ENCODE peak calls at places on chromosome 11, in nine cellular contexts. D is astrocyte of the spinal cord; B is NCI-H82; W is caudate nucleus; F is ELF-1; L is stimulated activated CD4-positive, alpha-beta T cell treated with anti-CD3 and anti-CD28 coated beads, Interleukin-4, amount 100 ng/mL, for 48 hours; C is naive thymus-derived CD4-positive, alpha-beta T cell; R is NCI-H1436; P is HTR-8/SVneo. X is an unnamed sample.

GRCh38 chr11:67015048-67015447 is 7.9 kb upstream of the SYT12 start:
- DNase-seq in D (no peak), B (no peak), W (no peak), F (no peak), L (no peak), C (no peak), R (no peak), P (no peak), X (no peak)

GRCh38 chr11:75518204-75518549 is 7.6 kb downstream of the GDPD5 start:
- DNase-seq in D (no peak), B (no peak), W (no peak), F (no peak), L (no peak), C (no peak), R (no peak), P (no peak), X (no peak)

GRCh38 chr11:45180888-45181594 is 34.6 kb downstream of the PRDM11 start:
- DNase-seq in D (peak; percentile 35), B (peak; percentile 48), W (no peak), F (peak; percentile 37), L (no peak), C (no peak), R (no peak), P (peak; percentile 90), X (peak; percentile 30)

GRCh38 chr11:33500865-33501479 is 199.7 kb downstream of the C11orf91 start:
- DNase-seq in D (peak; percentile 63), B (no peak), W (no peak), F (no peak), L (no peak), C (no peak), R (no peak), P (peak; percentile 21), X (no peak)

GRCh38 chr11:69293819-69294505 is at the start of gene MYEOV:
- DNase-seq in D (peak; percentile 47), B (peak; percentile 29), W (no peak), F (peak; percentile 76), L (peak; percentile 42), C (no peak), R (no peak), P (no peak), X (no peak)

GRCh38 chr11:117819096-117820040 is 5.2 kb downstream of the FXYD2 start:
- DNase-seq in D (peak; percentile 71), B (peak; percentile 88), W (peak; percentile 11), F (peak; percentile 92), L (no peak), C (no peak), R (peak; percentile 42), P (peak; percentile 40), X (no peak)

GRCh38 chr11:75281469-75282095 is 41.0 kb downstream of the TPBGL start:
- DNase-seq in D (no peak), B (no peak), W (no peak), F (no peak), L (no peak), C (no peak), R (no peak), P (no peak), X (no peak)

GRCh38 chr11:116548286-116548685 is 224.5 kb downstream of the BUD13 start:
- DNase-seq in D (no peak), B (no peak), W (no peak), F (no peak), L (no peak), C (no peak), R (no peak), P (no peak), X (no peak)

GRCh38 chr11:68012843-68013610 is 2.9 kb downstream of the ALDH3B1 start:
- DNase-seq in D (peak; percentile 97), B (no peak), W (peak; percentile 20), F (peak; percentile 64), L (no peak), C (no peak), R (no peak), P (peak; percentile 97), X (no peak)

GRCh38 chr11:117462848-117463247 is 135.2 kb downstream of the CEP164 start:
- DNase-seq in D (no peak), B (no peak), W (no peak), F (no peak), L (no peak), C (no peak), R (no peak), P (no peak), X (no peak)

GRCh38 chr11:33515347-33515746 is 185.3 kb downstream of the C11orf91 start:
- DNase-seq in D (peak; percentile 18), B (no peak), W (no peak), F (no peak), L (no peak), C (no peak), R (no peak), P (no peak), X (no peak)

GRCh38 chr11:26286472-26287066 is 45.4 kb upstream of the ANO3 start:
- DNase-seq in D (peak; percentile 39), B (peak; percentile 72), W (no peak), F (peak; percentile 6), L (no peak), C (no peak), R (no peak), P (peak; percentile 21), X (no peak)

GRCh38 chr11:114762437-114762836 is 84.1 kb downstream of the NXPE2 start:
- DNase-seq in D (peak; percentile 62), B (peak; percentile 80), W (no peak), F (peak; percentile 71), L (no peak), C (no peak), R (no peak), P (peak; percentile 60), X (no peak)

GRCh38 chr11:34819740-34820482 is 96.3 kb downstream of the APIP start:
- DNase-seq in D (no peak), B (no peak), W (no peak), F (no peak), L (no peak), C (no peak), R (no peak), P (no peak), X (no peak)

GRCh38 chr11:95877288-95877687 is 46.6 kb downstream of the MTMR2 start:
- DNase-seq in D (peak; percentile 99), B (no peak), W (no peak), F (no peak), L (no peak), C (no peak), R (no peak), P (peak; percentile 6), X (no peak)

GRCh38 chr11:76808996-76809395 is 25.8 kb downstream of the TSKU start:
- DNase-seq in D (no peak), B (no peak), W (no peak), F (no peak), L (no peak), C (no peak), R (no peak), P (no peak), X (no peak)

GRCh38 chr11:12441081-12441801 is 63.9 kb downstream of the PARVA start:
- DNase-seq in D (peak; percentile 68), B (peak; percentile 91), W (no peak), F (no peak), L (no peak), C (no peak), R (no peak), P (no peak), X (no peak)

GRCh38 chr11:122365545-122366380 is 249.7 kb upstream of the BLID start:
- DNase-seq in D (no peak), B (no peak), W (no peak), F (no peak), L (no peak), C (no peak), R (no peak), P (no peak), X (no peak)

GRCh38 chr11:34977039-34977906 is 60.9 kb downstream of the PDHX start:
- DNase-seq in D (peak; percentile 62), B (no peak), W (no peak), F (no peak), L (no peak), C (no peak), R (no peak), P (peak; percentile 48), X (no peak)

GRCh38 chr11:61793084-61793828 is 545 bp downstream of the FEN1 start:
- DNase-seq in D (no peak), B (no peak), W (no peak), F (no peak), L (no peak), C (no peak), R (no peak), P (no peak), X (no peak)

GRCh38 chr11:114566273-114566672 is 6.6 kb upstream of the NXPE1 start:
- DNase-seq in D (no peak), B (no peak), W (no peak), F (peak; percentile 42), L (no peak), C (no peak), R (no peak), P (no peak), X (no peak)

GRCh38 chr11:69301491-69302401 is 7.8 kb downstream of the MYEOV start:
- DNase-seq in D (peak; percentile 81), B (no peak), W (no peak), F (no peak), L (peak; percentile 19), C (no peak), R (no peak), P (peak; percentile 90), X (no peak)

GRCh38 chr11:107931206-107931605 is 3.0 kb downstream of the RAB39A start:
- DNase-seq in D (no peak), B (no peak), W (no peak), F (no peak), L (no peak), C (no peak), R (no peak), P (no peak), X (no peak)

GRCh38 chr11:73326929-73327811 is 19.1 kb downstream of the ARHGEF17 start:
- DNase-seq in D (peak; percentile 42), B (peak; percentile 22), W (no peak), F (no peak), L (no peak), C (no peak), R (no peak), P (no peak), X (no peak)

GRCh38 chr11:14386895-14387480 is 28.0 kb upstream of the RRAS2 start:
- DNase-seq in D (peak; percentile 78), B (peak; percentile 33), W (peak; percentile 67), F (peak; percentile 51), L (no peak), C (no peak), R (no peak), P (no peak), X (no peak)

GRCh38 chr11:32487270-32487669 is 51.9 kb upstream of the WT1 start:
- DNase-seq in D (no peak), B (peak; percentile 9), W (no peak), F (peak; percentile 18), L (no peak), C (no peak), R (no peak), P (no peak), X (no peak)

GRCh38 chr11:58958500-58958899 is 19.2 kb downstream of the GLYATL1 start:
- DNase-seq in D (no peak), B (peak; percentile 18), W (no peak), F (no peak), L (peak; percentile 28), C (no peak), R (no peak), P (no peak), X (peak; percentile 17)

GRCh38 chr11:27700351-27701261 is at the start of gene BDNF:
- DNase-seq in D (peak; percentile 59), B (peak; percentile 56), W (no peak), F (peak; percentile 48), L (no peak), C (no peak), R (no peak), P (no peak), X (no peak)

GRCh38 chr11:123438191-123438627 is 8.1 kb downstream of the GRAMD1B start:
- DNase-seq in D (no peak), B (peak; percentile 75), W (no peak), F (peak; percentile 97), L (no peak), C (no peak), R (no peak), P (no peak), X (no peak)

GRCh38 chr11:114257621-114258558 is 38.3 kb upstream of the NNMT start:
- DNase-seq in D (peak; percentile 25), B (peak; percentile 85), W (peak; percentile 22), F (peak; percentile 79), L (no peak), C (no peak), R (no peak), P (no peak), X (no peak)

GRCh38 chr11:134312807-134313206 is 19.0 kb upstream of the GLB1L2 start:
- DNase-seq in D (no peak), B (no peak), W (no peak), F (no peak), L (no peak), C (no peak), R (no peak), P (no peak), X (no peak)

X was measured in naive thymus-derived CD8-positive, alpha-beta T cell.